ENCODE peak calls at places on chromosomes 1 and 21, in five cellular contexts. R, S, A, G and V are unnamed samples. For H3K4me1 and H3K27me3, the result is how much of the 10 kb centered on the place peaks cover.

GRCh38 chr1:166200743-166201142 is 33.9 kb upstream of the FAM78B start:
- DNase-seq in R (no peak), S (no peak), A (no peak), G (no peak), V (no peak)

GRCh38 chr21:41816583-41817165 is 49.8 kb upstream of the RIPK4 start:
- DNase-seq in R (no peak), S (peak), A (peak), G (peak), V (peak)

GRCh38 chr1:30877205-30877912 is 31.2 kb downstream of the SDC3 start:
- DNase-seq in R (no peak), S (peak), A (peak), G (peak), V (no peak)

GRCh38 chr1:45787905-45788304 is 15.5 kb upstream of the MAST2 start:
- DNase-seq in R (no peak), S (no peak), A (no peak), G (no peak), V (no peak)

GRCh38 chr1:9728451-9729295 is 77.1 kb downstream of the PIK3CD start:
- DNase-seq in R (no peak), S (no peak), A (no peak), G (no peak), V (no peak)

GRCh38 chr1:30533796-30534550 is 189.4 kb downstream of the MATN1 start:
- DNase-seq in R (no peak), S (no peak), A (no peak), G (no peak), V (no peak)

GRCh38 chr1:115313173-115313572 is 24.9 kb downstream of the NGF start:
- DNase-seq in R (no peak), S (no peak), A (no peak), G (no peak), V (no peak)

GRCh38 chr1:104098837-104099236 is 349.1 kb downstream of the AMY1C start:
- DNase-seq in R (no peak), S (no peak), A (no peak), G (no peak), V (no peak)

GRCh38 chr1:8789314-8790214 is 27.9 kb downstream of the RERE start:
- DNase-seq in R (no peak), S (no peak), A (peak), G (no peak), V (peak)

GRCh38 chr1:167441222-167441621 is 77.1 kb downstream of the CD247 start:
- DNase-seq in R (no peak), S (no peak), A (no peak), G (no peak), V (no peak)

GRCh38 chr1:215273838-215274516 is 191.4 kb downstream of the KCNK2 start:
- DNase-seq in R (peak), S (peak), A (no peak), G (no peak), V (no peak)

GRCh38 chr21:45152265-45152746 is 77.9 kb downstream of the ADARB1 start:
- DNase-seq in R (no peak), S (peak), A (peak), G (no peak), V (no peak)

GRCh38 chr1:63368131-63368530 is 704 bp downstream of the ALG6 start:
- DNase-seq in R (no peak), S (no peak), A (peak), G (no peak), V (no peak)

GRCh38 chr1:74356493-74356892 is 121.3 kb downstream of the TNNI3K start:
- DNase-seq in R (no peak), S (peak), A (no peak), G (no peak), V (no peak)

GRCh38 chr1:42348498-42348897 is 13.5 kb upstream of the FOXJ3 start:
- DNase-seq in R (no peak), S (no peak), A (peak), G (no peak), V (no peak)

GRCh38 chr21:41874611-41875010 is 4.5 kb downstream of the PRDM15 start:
- DNase-seq in R (no peak), S (no peak), A (no peak), G (no peak), V (no peak)

GRCh38 chr1:202010042-202011015 is at the start of gene ELF3:
- DNase-seq in R (peak), S (no peak), A (peak), G (peak), V (peak)

GRCh38 chr1:65958561-65959350 is 166.1 kb downstream of the PDE4B start:
- DNase-seq in R (peak), S (peak), A (peak), G (no peak), V (peak)

GRCh38 chr1:43979528-43980254 is 681 bp downstream of the B4GALT2 start:
- DNase-seq in R (no peak), S (peak), A (peak), G (peak), V (no peak)

GRCh38 chr21:34536820-34537219 is 24.8 kb upstream of the KCNE1 start:
- DNase-seq in R (no peak), S (peak), A (no peak), G (no peak), V (no peak)

GRCh38 chr1:156852414-156852874 is 6.5 kb downstream of the INSRR start:
- DNase-seq in R (no peak), S (peak), A (no peak), G (peak), V (no peak)

GRCh38 chr1:167052389-167052788 is 37.8 kb downstream of the GPA33 start:
- DNase-seq in R (peak), S (no peak), A (peak), G (no peak), V (no peak)

DNA sequence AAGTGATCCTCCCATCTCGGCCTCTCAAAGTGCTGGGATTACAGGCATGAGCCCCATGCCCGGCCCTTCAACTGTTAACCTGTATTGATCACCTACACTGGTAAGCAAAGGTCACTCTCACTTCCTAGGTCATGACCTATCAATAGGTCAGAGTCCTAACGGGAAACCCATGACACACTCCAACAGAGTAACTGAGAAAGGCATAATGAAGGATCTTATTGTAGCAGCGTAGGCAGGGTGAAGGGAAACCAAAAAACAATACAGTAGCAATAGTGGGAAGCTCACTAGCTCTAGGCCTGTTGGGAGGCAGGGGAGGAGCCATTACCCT is 19.5 kb upstream of the IFNAR1 start:
- DNase-seq in R (no peak), S (no peak), A (no peak), G (no peak), V (no peak)
- H3K4me1 ChIP-seq in R (under half), S (under half), A (under half), G (under half), V (under half)

GRCh38 chr1:228271701-228272251 is 63.9 kb downstream of the OBSCN start:
- DNase-seq in R (no peak), S (no peak), A (no peak), G (no peak), V (no peak)

GRCh38 chr1:228273720-228274451 is 66.0 kb downstream of the OBSCN start:
- DNase-seq in R (no peak), S (no peak), A (peak), G (no peak), V (no peak)

GRCh38 chr1:228272831-228273571 is 65.2 kb downstream of the OBSCN start:
- DNase-seq in R (no peak), S (no peak), A (no peak), G (no peak), V (no peak)

GRCh38 chr1:228274452-228275153 is 66.8 kb downstream of the OBSCN start:
- DNase-seq in R (no peak), S (no peak), A (peak), G (no peak), V (no peak)

GRCh38 chr1:228272331-228272791 is 64.5 kb downstream of the OBSCN start:
- DNase-seq in R (no peak), S (no peak), A (no peak), G (no peak), V (no peak)
- H3K27me3 ChIP-seq in R (under half), S (under half), A (under half), G (under half), V (under half)

GRCh38 chr1:19439464-19440171 is 45.7 kb downstream of the CAPZB start:
- DNase-seq in R (no peak), S (no peak), A (peak), G (peak), V (no peak)

GRCh38 chr1:19438552-19439196 is 46.7 kb downstream of the CAPZB start:
- DNase-seq in R (no peak), S (no peak), A (no peak), G (no peak), V (no peak)

GRCh38 chr1:19442150-19443096 is 42.9 kb downstream of the CAPZB start:
- DNase-seq in R (no peak), S (peak), A (no peak), G (peak), V (no peak)

GRCh38 chr1:19443321-19443720 is 42.0 kb downstream of the CAPZB start:
- DNase-seq in R (no peak), S (no peak), A (no peak), G (no peak), V (no peak)

DNA sequence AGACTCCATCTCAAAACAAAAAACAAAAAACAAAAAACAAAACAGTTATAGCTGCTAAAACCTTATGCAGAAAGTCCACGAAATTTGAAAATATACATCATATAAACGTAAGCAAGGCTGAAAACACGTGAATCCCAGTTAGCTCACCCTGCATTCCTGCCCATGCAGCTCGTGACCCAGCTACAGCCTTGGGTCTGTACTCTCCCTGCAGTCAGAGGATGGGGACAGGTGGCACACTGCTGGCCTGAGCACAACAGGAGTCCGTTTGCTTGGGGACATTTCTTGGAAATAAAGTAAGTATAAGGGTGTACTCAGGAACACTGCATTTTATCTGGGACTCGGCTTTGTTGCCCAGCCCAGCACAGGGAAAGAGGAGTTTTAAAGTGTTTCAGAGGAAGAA is 44.3 kb downstream of the CAPZB start:
- DNase-seq in R (no peak), S (no peak), A (no peak), G (no peak), V (no peak)
- H3K4me1 ChIP-seq in R (under half), S (half or more), A (under half), G (half or more), V (under half)

DNA sequence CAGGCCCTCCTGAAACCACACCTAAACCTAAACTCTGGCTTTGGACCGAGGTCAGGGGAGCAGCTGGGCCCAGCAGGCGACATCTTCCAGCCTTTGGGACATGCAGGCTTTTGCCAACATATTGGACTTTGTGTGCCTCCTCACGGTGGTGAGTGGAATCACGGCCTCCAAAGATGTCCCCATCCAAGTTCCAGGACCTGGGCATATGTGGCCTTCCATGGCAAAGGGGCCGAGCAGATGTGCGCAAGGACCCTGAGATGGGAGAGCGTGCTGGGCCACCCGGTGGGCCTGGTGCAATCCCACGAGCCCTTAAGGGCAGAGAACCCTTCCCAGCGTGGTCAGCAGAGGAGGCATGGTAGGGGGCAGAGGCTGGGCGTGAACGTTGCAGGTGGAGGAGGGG is 160.8 kb upstream of the C1orf174 start:
- DNase-seq in R (no peak), S (no peak), A (no peak), G (no peak), V (no peak)
- H3K27me3 ChIP-seq in R (under half), S (under half), A (under half), G (under half), V (under half)

DNA sequence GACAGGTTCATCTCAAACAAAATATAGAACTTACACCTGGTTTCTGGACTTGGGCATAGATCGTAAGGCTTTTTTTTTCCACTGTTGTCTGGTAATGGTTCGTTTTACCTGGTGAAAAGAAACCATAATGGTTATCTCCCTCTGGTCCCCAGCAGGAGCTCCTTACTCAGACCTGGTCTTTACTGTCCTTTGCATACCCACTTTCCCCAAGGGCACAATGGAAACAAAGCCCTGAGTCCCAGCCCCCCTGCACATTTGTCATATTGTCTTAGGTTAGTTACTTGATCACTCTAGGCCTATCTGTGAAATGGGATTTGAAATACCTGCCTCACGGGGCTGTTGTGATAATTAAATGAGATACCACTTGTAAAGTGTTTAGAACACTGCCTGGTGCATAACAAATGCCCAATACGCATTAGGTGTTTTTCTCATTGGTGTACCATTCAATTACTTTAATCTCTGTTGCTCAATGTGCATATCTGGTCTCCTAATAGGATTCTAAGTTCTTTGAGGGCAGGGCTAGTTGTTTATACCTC is 27.0 kb downstream of the SLAMF1 start:
- DNase-seq in R (no peak), S (no peak), A (no peak), G (no peak), V (no peak)
- H3K4me1 ChIP-seq in R (under half), S (under half), A (under half), G (under half), V (under half)

GRCh38 chr1:154501423-154502065 is 475 bp upstream of the TDRD10 start:
- DNase-seq in R (no peak), S (no peak), A (peak), G (peak), V (no peak)

GRCh38 chr1:154503898-154504297 is 1.7 kb upstream of the SHE start:
- DNase-seq in R (no peak), S (no peak), A (no peak), G (no peak), V (no peak)

GRCh38 chr1:154502066-154502741 is at the start of the genes SHE and TDRD10:
- DNase-seq in R (no peak), S (no peak), A (peak), G (peak), V (no peak)

GRCh38 chr1:154500533-154500932 is 1.5 kb upstream of the TDRD10 start:
- DNase-seq in R (no peak), S (no peak), A (no peak), G (no peak), V (no peak)

GRCh38 chr1:154502742-154503111 is 515 bp upstream of the SHE start:
- DNase-seq in R (no peak), S (no peak), A (peak), G (peak), V (no peak)
- H3K27me3 ChIP-seq in R (under half), S (half or more), A (half or more), G (under half), V (under half)

GRCh38 chr1:26996665-26997064 is 3.2 kb downstream of the TRNP1 start:
- DNase-seq in R (no peak), S (no peak), A (peak), G (no peak), V (no peak)
- H3K4me1 ChIP-seq in R (half or more), S (under half), A (half or more), G (under half), V (under half)

GRCh38 chr1:10852998-10853520 is 56.6 kb upstream of the CASZ1 start:
- DNase-seq in R (no peak), S (no peak), A (no peak), G (no peak), V (no peak)
- H3K27me3 ChIP-seq in R (under half), S (under half), A (under half), G (under half), V (under half)

DNA sequence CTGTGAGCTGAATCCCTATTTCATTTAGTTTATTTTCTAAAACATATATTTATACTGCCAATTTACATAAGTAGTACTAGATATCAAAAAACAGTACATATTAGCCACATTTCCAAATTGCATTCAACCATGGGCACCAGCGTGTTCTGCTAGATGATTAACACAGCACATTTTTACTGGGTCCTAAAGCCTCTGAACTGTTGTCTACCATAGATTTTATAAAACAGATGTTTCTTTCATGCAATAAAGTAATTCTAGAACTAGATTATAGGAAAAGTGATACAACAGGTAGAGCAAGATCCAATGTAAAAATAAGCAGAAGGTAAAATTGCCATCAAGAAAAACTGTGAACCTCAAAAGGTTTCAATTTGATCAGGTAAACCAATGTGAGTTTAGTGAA is 108.6 kb downstream of the FAF1 start:
- DNase-seq in R (no peak), S (no peak), A (no peak), G (no peak), V (no peak)
- H3K4me1 ChIP-seq in R (under half), S (under half), A (under half), G (under half), V (under half)

DNA sequence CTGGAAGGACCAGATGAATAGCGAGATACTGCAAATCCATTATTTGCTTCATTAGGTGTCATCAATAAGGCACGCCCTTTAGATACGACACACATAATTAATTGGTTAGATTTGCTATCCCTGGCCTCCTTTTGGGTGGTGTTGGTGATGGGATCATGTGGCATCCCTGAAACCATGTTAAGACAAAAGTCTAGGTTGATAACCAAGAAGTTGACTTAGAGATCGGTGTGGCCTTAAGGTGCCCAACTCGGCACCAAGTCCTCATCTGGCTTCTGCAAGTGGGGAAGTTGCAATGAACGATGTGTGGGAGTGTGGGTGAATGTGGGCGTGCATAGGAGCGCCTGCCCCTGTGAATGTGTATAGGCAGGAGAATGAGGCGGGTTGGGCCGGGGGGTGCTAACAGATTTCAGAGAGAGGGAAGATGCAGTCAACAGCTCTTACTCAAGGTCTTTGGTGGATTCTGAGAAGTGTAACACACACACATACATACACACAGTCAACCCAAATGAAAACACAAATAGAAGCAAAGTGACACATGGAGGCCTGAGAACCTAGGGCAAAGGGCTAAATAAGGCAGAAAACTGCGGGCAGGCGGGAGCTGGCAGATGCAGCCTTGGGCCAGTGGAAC is 415.7 kb upstream of the ESRRG start:
- DNase-seq in R (no peak), S (no peak), A (peak), G (no peak), V (no peak)
- H3K27me3 ChIP-seq in R (under half), S (under half), A (half or more), G (under half), V (half or more)